ENCODE peak calls at places on chromosome 4, in nine cellular contexts. S, V, K, O, F, H, T, D and Q are unnamed samples.

GRCh38 chr4:128658214-128658621 is 151.3 kb upstream of the JADE1 start:
- DNase-seq in S (no peak), V (no peak), K (no peak), O (no peak), F (no peak), H (no peak), T (no peak), D (no peak), Q (no peak)

GRCh38 chr4:69322055-69322454 is 41.8 kb downstream of the UGT2B28 start:
- DNase-seq in S (peak), V (no peak), K (no peak), O (no peak), F (no peak), H (no peak), T (no peak), D (no peak), Q (no peak)

GRCh38 chr4:7070729-7071511 is 3.1 kb upstream of the GRPEL1 start:
- DNase-seq in S (peak), V (peak), K (peak), O (peak), F (peak), H (peak), T (peak), D (peak), Q (peak)

GRCh38 chr4:99645036-99645435 is 12.6 kb downstream of the C4orf54 start:
- DNase-seq in S (no peak), V (no peak), K (no peak), O (no peak), F (no peak), H (peak), T (no peak), D (no peak), Q (no peak)

GRCh38 chr4:141540643-141541042 is 95.7 kb upstream of the IL15 start:
- DNase-seq in S (peak), V (no peak), K (no peak), O (no peak), F (no peak), H (no peak), T (no peak), D (no peak), Q (no peak)

GRCh38 chr4:68342139-68342538 is 7.8 kb downstream of the YTHDC1 start:
- DNase-seq in S (peak), V (no peak), K (no peak), O (no peak), F (peak), H (no peak), T (no peak), D (no peak), Q (peak)

GRCh38 chr4:81369898-81370297 is 101.8 kb downstream of the RASGEF1B start:
- DNase-seq in S (no peak), V (no peak), K (no peak), O (no peak), F (no peak), H (no peak), T (no peak), D (no peak), Q (no peak)

GRCh38 chr4:170134821-170135220 is 45.1 kb upstream of the AADAT start:
- DNase-seq in S (no peak), V (no peak), K (no peak), O (no peak), F (no peak), H (no peak), T (no peak), D (peak), Q (no peak)

GRCh38 chr4:74266081-74266480 is 42.2 kb upstream of the EPGN start:
- DNase-seq in S (peak), V (no peak), K (no peak), O (no peak), F (no peak), H (no peak), T (no peak), D (no peak), Q (no peak)

GRCh38 chr4:56289934-56290333 is 97.4 kb downstream of the AASDH start:
- DNase-seq in S (peak), V (no peak), K (no peak), O (no peak), F (no peak), H (no peak), T (no peak), D (no peak), Q (no peak)

GRCh38 chr4:176241703-176242102 is 27.3 kb downstream of the ASB5 start:
- DNase-seq in S (no peak), V (no peak), K (no peak), O (no peak), F (no peak), H (no peak), T (no peak), D (no peak), Q (no peak)

GRCh38 chr4:17762705-17763104 is 18.7 kb downstream of the FAM184B start:
- DNase-seq in S (peak), V (no peak), K (no peak), O (peak), F (no peak), H (no peak), T (no peak), D (no peak), Q (no peak)